ENCODE peak calls at places on chromosomes 11 and 22, in eight cellular contexts. One of them, this sample, is unnamed.
A peak's percentile ranks its signal among the peaks of the same experiment; 100 is the strongest.

GRCh38 chr11:11582261-11582701 is 39.5 kb downstream of the GALNT18 start:
- DNase-seq in AG04450: no peak
- DNase-seq in AG10803: no peak
- DNase-seq in fibroblast of the aortic adventitia: peak; percentile 16
- DNase-seq in IMR-90: no peak
- DNase-seq in CD4-positive, CD25-positive, alpha-beta regulatory T cell: no peak
- DNase-seq in body of pancreas: no peak
- DNase-seq in AG09309: no peak
- DNase-seq in this sample: no peak

GRCh38 chr11:70100283-70100610 is 22.1 kb downstream of the ANO1 start:
- DNase-seq in CD4-positive, CD25-positive, alpha-beta regulatory T cell: no peak
- DNase-seq in AG09309: no peak
- DNase-seq in AG04450: no peak
- DNase-seq in body of pancreas: no peak
- DNase-seq in fibroblast of the aortic adventitia: no peak
- DNase-seq in IMR-90: no peak
- DNase-seq in AG10803: no peak
- DNase-seq in this sample: no peak

GRCh38 chr11:21774212-21774611 is 418.7 kb upstream of the ANO5 start:
- DNase-seq in fibroblast of the aortic adventitia: no peak
- DNase-seq in IMR-90: no peak
- DNase-seq in AG10803: no peak
- DNase-seq in AG09309: no peak
- DNase-seq in body of pancreas: no peak
- DNase-seq in CD4-positive, CD25-positive, alpha-beta regulatory T cell: no peak
- DNase-seq in AG04450: no peak
- DNase-seq in this sample: no peak

GRCh38 chr22:24768537-24769374 is 5.8 kb downstream of the PIWIL3 start:
- DNase-seq in body of pancreas: peak; percentile 83
- DNase-seq in fibroblast of the aortic adventitia: peak; percentile 72
- DNase-seq in IMR-90: peak; percentile 76
- DNase-seq in AG04450: peak; percentile 32
- DNase-seq in AG10803: peak; percentile 65
- DNase-seq in AG09309: no peak
- DNase-seq in CD4-positive, CD25-positive, alpha-beta regulatory T cell: peak; percentile 19
- DNase-seq in this sample: peak; percentile 21

GRCh38 chr22:30607300-30607930 is 441 bp downstream of the TCN2 start:
- DNase-seq in fibroblast of the aortic adventitia: no peak
- DNase-seq in AG09309: no peak
- DNase-seq in body of pancreas: no peak
- DNase-seq in CD4-positive, CD25-positive, alpha-beta regulatory T cell: no peak
- DNase-seq in AG10803: no peak
- DNase-seq in AG04450: no peak
- DNase-seq in IMR-90: no peak
- DNase-seq in this sample: no peak

GRCh38 chr22:38415046-38415445 is 40.0 kb downstream of the KCNJ4 start:
- DNase-seq in CD4-positive, CD25-positive, alpha-beta regulatory T cell: no peak
- DNase-seq in fibroblast of the aortic adventitia: no peak
- DNase-seq in body of pancreas: no peak
- DNase-seq in AG10803: no peak
- DNase-seq in AG04450: no peak
- DNase-seq in IMR-90: no peak
- DNase-seq in AG09309: no peak
- DNase-seq in this sample: no peak

GRCh38 chr22:21972293-21972779 is 10.3 kb downstream of the TOP3B start:
- DNase-seq in IMR-90: peak; percentile 23
- DNase-seq in fibroblast of the aortic adventitia: peak; percentile 33
- DNase-seq in CD4-positive, CD25-positive, alpha-beta regulatory T cell: peak; percentile 36
- DNase-seq in AG10803: peak; percentile 23
- DNase-seq in body of pancreas: peak; percentile 37
- DNase-seq in AG04450: no peak
- DNase-seq in AG09309: no peak
- DNase-seq in this sample: peak; percentile 44

GRCh38 chr11:111871693-111872161 is 346 bp upstream of the ALG9 start:
- DNase-seq in fibroblast of the aortic adventitia: no peak
- DNase-seq in AG10803: no peak
- DNase-seq in AG09309: no peak
- DNase-seq in body of pancreas: no peak
- DNase-seq in IMR-90: no peak
- DNase-seq in CD4-positive, CD25-positive, alpha-beta regulatory T cell: no peak
- DNase-seq in AG04450: no peak
- DNase-seq in this sample: no peak

GRCh38 chr11:64448599-64449380 is 89.8 kb downstream of the RPS6KA4 start:
- DNase-seq in CD4-positive, CD25-positive, alpha-beta regulatory T cell: peak; percentile 55
- DNase-seq in AG10803: peak; percentile 49
- DNase-seq in AG04450: no peak
- DNase-seq in AG09309: peak; percentile 7
- DNase-seq in body of pancreas: peak; percentile 87
- DNase-seq in IMR-90: peak; percentile 43
- DNase-seq in fibroblast of the aortic adventitia: peak; percentile 58
- DNase-seq in this sample: peak; percentile 58

GRCh38 chr11:77127969-77128691 is at the start of gene MYO7A:
- DNase-seq in CD4-positive, CD25-positive, alpha-beta regulatory T cell: no peak
- DNase-seq in body of pancreas: peak; percentile 84
- DNase-seq in fibroblast of the aortic adventitia: no peak
- DNase-seq in AG09309: no peak
- DNase-seq in AG10803: no peak
- DNase-seq in IMR-90: peak; percentile 55
- DNase-seq in AG04450: no peak
- DNase-seq in this sample: no peak

GRCh38 chr11:77126156-77126775 is 1.8 kb upstream of the MYO7A start:
- DNase-seq in IMR-90: no peak
- DNase-seq in fibroblast of the aortic adventitia: no peak
- DNase-seq in AG10803: no peak
- DNase-seq in AG09309: no peak
- DNase-seq in body of pancreas: no peak
- DNase-seq in CD4-positive, CD25-positive, alpha-beta regulatory T cell: no peak
- DNase-seq in AG04450: no peak
- DNase-seq in this sample: no peak

GRCh38 chr11:77129069-77129840 is 1.2 kb downstream of the MYO7A start:
- DNase-seq in AG04450: no peak
- DNase-seq in fibroblast of the aortic adventitia: no peak
- DNase-seq in AG10803: no peak
- DNase-seq in AG09309: no peak
- DNase-seq in IMR-90: no peak
- DNase-seq in body of pancreas: no peak
- DNase-seq in CD4-positive, CD25-positive, alpha-beta regulatory T cell: no peak
- DNase-seq in this sample: no peak

GRCh38 chr11:77126861-77127673 is 979 bp upstream of the MYO7A start:
- DNase-seq in AG09309: no peak
- DNase-seq in AG10803: no peak
- DNase-seq in CD4-positive, CD25-positive, alpha-beta regulatory T cell: peak; percentile 55
- DNase-seq in IMR-90: peak; percentile 39
- DNase-seq in body of pancreas: peak; percentile 71
- DNase-seq in AG04450: no peak
- DNase-seq in fibroblast of the aortic adventitia: peak; percentile 51
- DNase-seq in this sample: peak; percentile 75

GRCh38 chr11:77127674-77127968 is 425 bp upstream of the MYO7A start:
- DNase-seq in AG09309: no peak
- DNase-seq in CD4-positive, CD25-positive, alpha-beta regulatory T cell: no peak
- DNase-seq in IMR-90: no peak
- DNase-seq in AG04450: no peak
- DNase-seq in fibroblast of the aortic adventitia: no peak
- DNase-seq in body of pancreas: no peak
- DNase-seq in AG10803: no peak
- DNase-seq in this sample: no peak
- H3K4me3 ChIP-seq in AG09309: peak overlapping the region; percentile 58
- H3K4me3 ChIP-seq in CD4-positive, CD25-positive, alpha-beta regulatory T cell: peak overlapping the region; percentile 47
- H3K4me3 ChIP-seq in IMR-90: peak overlapping the region; percentile 33
- H3K4me3 ChIP-seq in AG04450: peak overlapping the region; percentile 59
- H3K4me3 ChIP-seq in fibroblast of the aortic adventitia: peak overlapping the region; percentile 68
- H3K4me3 ChIP-seq in body of pancreas: no peak overlapping the region
- H3K4me3 ChIP-seq in AG10803: peak overlapping the region; percentile 59
- H3K4me3 ChIP-seq in this sample: peak overlapping the region; percentile 40

GRCh38 chr11:103906291-103906850 is 130.1 kb upstream of the DDI1 start:
- DNase-seq in CD4-positive, CD25-positive, alpha-beta regulatory T cell: no peak
- DNase-seq in IMR-90: no peak
- DNase-seq in AG04450: no peak
- DNase-seq in fibroblast of the aortic adventitia: no peak
- DNase-seq in AG10803: no peak
- DNase-seq in body of pancreas: no peak
- DNase-seq in AG09309: no peak
- DNase-seq in this sample: no peak

GRCh38 chr11:103903621-103904323 is 132.7 kb upstream of the DDI1 start:
- DNase-seq in AG10803: no peak
- DNase-seq in fibroblast of the aortic adventitia: no peak
- DNase-seq in CD4-positive, CD25-positive, alpha-beta regulatory T cell: no peak
- DNase-seq in AG04450: no peak
- DNase-seq in body of pancreas: no peak
- DNase-seq in IMR-90: no peak
- DNase-seq in AG09309: no peak
- DNase-seq in this sample: no peak

GRCh38 chr11:103901656-103902055 is 134.8 kb upstream of the DDI1 start:
- DNase-seq in AG04450: no peak
- DNase-seq in IMR-90: peak; percentile 62
- DNase-seq in CD4-positive, CD25-positive, alpha-beta regulatory T cell: no peak
- DNase-seq in AG09309: no peak
- DNase-seq in body of pancreas: no peak
- DNase-seq in fibroblast of the aortic adventitia: peak; percentile 63
- DNase-seq in AG10803: no peak
- DNase-seq in this sample: no peak

GRCh38 chr11:103904324-103904667 is 132.1 kb upstream of the DDI1 start:
- DNase-seq in CD4-positive, CD25-positive, alpha-beta regulatory T cell: no peak
- DNase-seq in AG04450: no peak
- DNase-seq in body of pancreas: no peak
- DNase-seq in AG09309: no peak
- DNase-seq in fibroblast of the aortic adventitia: no peak
- DNase-seq in IMR-90: no peak
- DNase-seq in AG10803: no peak
- DNase-seq in this sample: no peak

GRCh38 chr11:103903005-103903404 is 133.4 kb upstream of the DDI1 start:
- DNase-seq in fibroblast of the aortic adventitia: no peak
- DNase-seq in AG09309: no peak
- DNase-seq in IMR-90: no peak
- DNase-seq in AG10803: no peak
- DNase-seq in body of pancreas: no peak
- DNase-seq in AG04450: no peak
- DNase-seq in CD4-positive, CD25-positive, alpha-beta regulatory T cell: no peak
- DNase-seq in this sample: no peak
- H3K4me3 ChIP-seq in fibroblast of the aortic adventitia: no peak overlapping the region
- H3K4me3 ChIP-seq in AG09309: no peak overlapping the region
- H3K4me3 ChIP-seq in IMR-90: no peak overlapping the region
- H3K4me3 ChIP-seq in AG10803: no peak overlapping the region
- H3K4me3 ChIP-seq in body of pancreas: no peak overlapping the region
- H3K4me3 ChIP-seq in AG04450: no peak overlapping the region
- H3K4me3 ChIP-seq in CD4-positive, CD25-positive, alpha-beta regulatory T cell: no peak overlapping the region
- H3K4me3 ChIP-seq in this sample: no peak overlapping the region

GRCh38 chr11:41437006-41437405 is 22.4 kb downstream of the LRRC4C start:
- DNase-seq in body of pancreas: no peak
- DNase-seq in fibroblast of the aortic adventitia: no peak
- DNase-seq in CD4-positive, CD25-positive, alpha-beta regulatory T cell: no peak
- DNase-seq in AG09309: no peak
- DNase-seq in AG10803: no peak
- DNase-seq in IMR-90: no peak
- DNase-seq in AG04450: no peak
- DNase-seq in this sample: no peak

DNA sequence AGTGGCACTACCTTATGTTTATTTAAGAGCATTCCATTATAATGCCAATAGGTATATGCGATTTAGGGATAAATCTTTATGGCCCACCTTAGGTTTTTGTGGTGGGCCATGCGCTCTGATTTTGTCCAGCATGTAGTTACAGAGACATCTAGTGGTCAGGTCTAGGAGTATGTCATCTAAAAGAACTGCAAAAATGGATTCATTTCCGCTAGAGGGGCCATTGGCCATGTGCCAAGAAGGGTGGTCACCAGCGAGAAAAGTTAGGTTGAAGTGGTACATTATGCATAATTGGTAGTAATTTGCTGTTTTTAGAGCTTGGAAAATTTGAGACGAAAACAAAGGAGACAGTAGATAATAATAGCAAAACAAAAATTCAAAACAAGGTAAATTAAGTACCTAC is 27.7 kb downstream of the LRRC4C start:
- DNase-seq in AG04450: no peak
- DNase-seq in body of pancreas: no peak
- DNase-seq in AG10803: no peak
- DNase-seq in CD4-positive, CD25-positive, alpha-beta regulatory T cell: no peak
- DNase-seq in AG09309: no peak
- DNase-seq in IMR-90: no peak
- DNase-seq in fibroblast of the aortic adventitia: no peak
- DNase-seq in this sample: no peak
- H3K4me3 ChIP-seq in AG04450: no peak overlapping the region
- H3K4me3 ChIP-seq in body of pancreas: no peak overlapping the region
- H3K4me3 ChIP-seq in AG10803: no peak overlapping the region
- H3K4me3 ChIP-seq in CD4-positive, CD25-positive, alpha-beta regulatory T cell: no peak overlapping the region
- H3K4me3 ChIP-seq in AG09309: no peak overlapping the region
- H3K4me3 ChIP-seq in IMR-90: no peak overlapping the region
- H3K4me3 ChIP-seq in fibroblast of the aortic adventitia: no peak overlapping the region
- H3K4me3 ChIP-seq in this sample: no peak overlapping the region

GRCh38 chr11:12941671-12942070 is 67.4 kb upstream of the RASSF10 start:
- DNase-seq in AG04450: no peak
- DNase-seq in CD4-positive, CD25-positive, alpha-beta regulatory T cell: no peak
- DNase-seq in body of pancreas: no peak
- DNase-seq in AG09309: no peak
- DNase-seq in fibroblast of the aortic adventitia: no peak
- DNase-seq in AG10803: no peak
- DNase-seq in IMR-90: no peak
- DNase-seq in this sample: no peak

GRCh38 chr11:12942157-12942556 is 67.0 kb upstream of the RASSF10 start:
- DNase-seq in fibroblast of the aortic adventitia: no peak
- DNase-seq in AG04450: no peak
- DNase-seq in CD4-positive, CD25-positive, alpha-beta regulatory T cell: no peak
- DNase-seq in IMR-90: no peak
- DNase-seq in body of pancreas: no peak
- DNase-seq in AG09309: no peak
- DNase-seq in AG10803: no peak
- DNase-seq in this sample: no peak

GRCh38 chr11:12943276-12943675 is 65.8 kb upstream of the RASSF10 start:
- DNase-seq in IMR-90: no peak
- DNase-seq in CD4-positive, CD25-positive, alpha-beta regulatory T cell: no peak
- DNase-seq in body of pancreas: no peak
- DNase-seq in fibroblast of the aortic adventitia: no peak
- DNase-seq in AG10803: no peak
- DNase-seq in AG04450: no peak
- DNase-seq in AG09309: no peak
- DNase-seq in this sample: no peak

GRCh38 chr11:12936200-12936599 is 72.9 kb upstream of the RASSF10 start:
- DNase-seq in AG04450: no peak
- DNase-seq in IMR-90: no peak
- DNase-seq in AG10803: no peak
- DNase-seq in CD4-positive, CD25-positive, alpha-beta regulatory T cell: no peak
- DNase-seq in body of pancreas: no peak
- DNase-seq in fibroblast of the aortic adventitia: no peak
- DNase-seq in AG09309: no peak
- DNase-seq in this sample: no peak

DNA sequence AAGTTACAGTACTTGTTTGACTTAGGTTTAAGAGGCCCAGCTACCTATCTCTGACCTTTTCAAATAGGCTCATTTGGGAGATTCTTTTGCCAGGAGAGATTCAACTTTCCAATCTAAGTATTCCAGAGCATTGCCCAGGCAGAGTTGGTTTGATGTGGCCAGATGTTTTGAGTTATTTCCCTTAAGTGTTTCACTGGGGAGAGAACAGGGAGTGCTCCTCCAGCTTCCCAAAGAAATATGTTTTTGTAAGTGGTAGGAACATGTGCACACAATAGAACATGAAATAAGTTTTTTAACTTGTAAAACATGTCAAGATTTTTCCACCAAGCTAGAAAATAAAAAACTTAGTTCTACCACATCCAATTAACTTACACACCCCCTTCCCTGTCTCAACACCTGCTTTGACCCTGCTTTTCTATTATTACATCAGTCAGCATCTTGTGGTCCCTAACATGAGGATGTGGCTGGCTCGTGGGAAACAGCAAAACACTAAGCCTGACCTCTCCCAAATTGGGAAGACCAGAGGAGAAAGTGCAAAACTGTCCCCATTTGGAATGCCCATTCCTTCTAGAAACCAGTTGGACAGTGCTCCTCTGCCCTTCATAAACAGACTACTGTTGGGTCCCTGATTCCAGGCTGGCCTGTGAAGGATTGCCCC is 70.4 kb upstream of the RASSF10 start:
- DNase-seq in fibroblast of the aortic adventitia: no peak
- DNase-seq in IMR-90: no peak
- DNase-seq in CD4-positive, CD25-positive, alpha-beta regulatory T cell: no peak
- DNase-seq in AG10803: peak; percentile 44
- DNase-seq in body of pancreas: no peak
- DNase-seq in AG09309: no peak
- DNase-seq in AG04450: no peak
- DNase-seq in this sample: no peak
- H3K4me3 ChIP-seq in fibroblast of the aortic adventitia: no peak overlapping the region
- H3K4me3 ChIP-seq in IMR-90: no peak overlapping the region
- H3K4me3 ChIP-seq in CD4-positive, CD25-positive, alpha-beta regulatory T cell: no peak overlapping the region
- H3K4me3 ChIP-seq in AG10803: no peak overlapping the region
- H3K4me3 ChIP-seq in body of pancreas: no peak overlapping the region
- H3K4me3 ChIP-seq in AG09309: no peak overlapping the region
- H3K4me3 ChIP-seq in AG04450: no peak overlapping the region
- H3K4me3 ChIP-seq in this sample: no peak overlapping the region

This sample was measured in naive thymus-derived CD4-positive, alpha-beta T cell.